ENCODE peak calls at places on chromosome 9, in four cellular contexts. X, Y, H and Q are unnamed samples. For H3K9me1, the result is how much of the 10 kb centered on the place peaks cover.

GRCh38 chr9:76161546-76161945 is 232.7 kb downstream of the RFK start:
- DNase-seq in Y (no peak), X (peak), H (no peak), Q (no peak)

GRCh38 chr9:128316421-128316820 is 5.8 kb downstream of the TRUB2 start:
- DNase-seq in H (no peak), X (no peak), Y (no peak), Q (no peak)

GRCh38 chr9:133979124-133979920 is 12.8 kb downstream of the VAV2 start:
- DNase-seq in X (peak), H (no peak), Y (no peak), Q (peak)

GRCh38 chr9:136361047-136361756 is 2.3 kb downstream of the DNLZ start:
- DNase-seq in X (peak), Y (no peak), H (no peak), Q (no peak)

GRCh38 chr9:85569988-85570387 is 171.8 kb downstream of the AGTPBP1 start:
- DNase-seq in X (peak), H (no peak), Y (no peak), Q (peak)

GRCh38 chr9:4099961-4100360 is 199.9 kb downstream of the GLIS3 start:
- DNase-seq in Y (no peak), H (no peak), X (no peak), Q (no peak)

GRCh38 chr9:114616684-114617520 is 5.8 kb downstream of the TMEM268 start:
- DNase-seq in H (no peak), Y (peak), X (no peak), Q (no peak)

GRCh38 chr9:133368249-133368881 is 7.5 kb downstream of the SURF4 start:
- DNase-seq in H (no peak), Y (no peak), X (no peak), Q (peak)

GRCh38 chr9:112025886-112026285 is 129.3 kb downstream of the UGCG start:
- DNase-seq in Y (no peak), X (no peak), H (no peak), Q (no peak)

GRCh38 chr9:5947912-5948311 is 57.2 kb downstream of the MLANA start:
- DNase-seq in Y (no peak), H (no peak), X (no peak), Q (no peak)

GRCh38 chr9:125329978-125330377 is 68.4 kb downstream of the GAPVD1 start:
- DNase-seq in X (peak), Y (no peak), H (no peak), Q (no peak)

GRCh38 chr9:2087500-2088313 is 72.6 kb downstream of the SMARCA2 start:
- DNase-seq in H (peak), Y (peak), X (peak), Q (peak)

GRCh38 chr9:127778280-127779135 is at the start of gene SH2D3C:
- DNase-seq in X (no peak), H (no peak), Y (peak), Q (no peak)

GRCh38 chr9:5269249-5269715 is 35.2 kb downstream of the RLN2 start:
- DNase-seq in H (peak), X (peak), Y (no peak), Q (peak)

GRCh38 chr9:122179054-122179689 is 19.5 kb downstream of the MORN5 start:
- DNase-seq in X (no peak), H (no peak), Y (no peak), Q (no peak)

GRCh38 chr9:95750725-95751644 is 124.5 kb upstream of the ERCC6L2 start:
- DNase-seq in Y (no peak), H (no peak), X (no peak), Q (no peak)

GRCh38 chr9:94656190-94656589 is 16.9 kb upstream of the FBP1 start:
- DNase-seq in X (no peak), Y (no peak), H (no peak), Q (no peak)

GRCh38 chr9:14661421-14662059 is 31.7 kb downstream of the ZDHHC21 start:
- DNase-seq in X (peak), H (no peak), Y (no peak), Q (peak)

DNA sequence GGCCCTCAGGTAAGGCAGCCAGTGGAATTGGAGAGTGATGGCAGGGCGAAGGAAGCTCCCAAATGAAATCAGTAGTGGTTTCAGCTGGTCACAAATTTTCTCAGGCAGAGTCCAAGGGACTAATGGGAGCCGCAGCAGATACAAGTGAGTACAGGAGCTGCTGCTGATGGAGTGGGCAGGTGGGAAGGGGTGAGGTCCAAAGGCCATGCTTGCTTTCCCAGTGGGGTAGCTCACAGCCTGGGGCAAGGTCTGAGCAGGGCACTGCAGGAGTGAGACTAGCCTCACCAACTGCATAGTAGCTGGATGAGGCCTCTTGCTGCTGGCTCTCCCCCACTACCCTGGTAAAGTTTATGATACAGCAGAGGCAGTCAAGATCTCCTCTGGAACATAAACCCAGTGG is 38.2 kb downstream of the MTAP start:
- DNase-seq in Y (no peak), X (no peak), H (no peak), Q (no peak)
- H3K9me1 ChIP-seq in Y (under half), X (under half), H (under half), Q (under half)

DNA sequence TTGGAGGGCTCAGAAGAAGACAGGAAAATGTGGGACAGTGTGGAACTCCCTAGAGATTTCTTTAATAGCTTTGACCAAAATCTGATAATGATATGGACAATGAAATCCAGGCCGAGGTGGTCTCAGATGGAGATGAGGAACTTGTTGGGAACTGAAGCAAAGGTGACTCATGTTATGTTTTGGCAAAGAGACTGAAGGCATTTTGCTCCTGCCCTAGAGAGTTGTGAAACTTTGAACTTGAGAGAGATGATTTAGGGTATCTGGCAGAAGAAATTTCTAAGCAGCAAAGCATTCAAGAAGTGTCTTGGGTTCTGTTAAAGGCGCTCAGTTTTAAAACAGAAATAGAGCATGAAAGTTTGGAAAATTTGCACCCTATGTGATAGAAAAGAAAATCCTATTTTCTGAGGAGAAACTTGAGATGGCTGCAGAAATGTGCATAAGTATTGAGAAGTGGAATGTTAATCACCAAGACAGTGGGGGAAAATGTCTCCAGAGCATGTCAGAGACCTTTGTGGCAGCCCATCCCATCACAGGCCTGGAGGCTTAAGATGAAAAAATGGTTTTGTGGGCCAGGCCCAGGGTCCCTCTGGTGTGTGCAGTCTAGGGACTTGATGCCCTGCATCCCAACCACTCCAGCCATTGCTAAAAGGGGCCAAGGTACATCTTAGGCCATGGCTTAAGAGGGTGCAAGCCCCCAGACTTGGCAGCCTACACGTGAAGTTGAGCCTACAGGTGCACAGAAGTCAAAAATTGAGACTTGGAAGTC is 463.7 kb upstream of the TLE4 start:
- DNase-seq in X (peak), H (no peak), Y (no peak), Q (no peak)
- H3K9me1 ChIP-seq in X (under half), H (under half), Y (under half), Q (under half)

GRCh38 chr9:70053864-70054263 is 10.2 kb downstream of the MAMDC2 start:
- DNase-seq in Y (no peak), X (no peak), H (peak), Q (peak)
- H3K9me1 ChIP-seq in Y (under half), X (under half), H (under half), Q (under half)

DNA sequence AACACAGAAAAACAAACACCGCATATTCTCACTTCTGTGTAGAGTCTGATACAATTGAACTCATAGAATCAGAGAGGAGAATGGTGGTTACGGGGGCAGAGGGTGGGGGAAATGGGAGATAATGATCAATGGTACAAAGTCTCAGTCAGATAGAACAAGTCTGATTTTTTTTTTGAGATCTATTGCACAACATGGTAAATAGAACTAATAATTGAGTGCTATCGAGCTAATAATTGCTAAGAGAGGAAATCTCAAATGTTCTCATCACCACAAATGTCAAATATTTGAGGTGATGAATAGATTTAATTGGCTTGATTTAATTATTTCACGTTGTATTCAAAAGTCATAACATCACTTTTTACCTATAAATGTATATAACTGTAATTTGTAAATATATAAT is 121.0 kb upstream of the SPIN1 start:
- DNase-seq in Y (no peak), X (no peak), H (no peak), Q (no peak)
- H3K9me1 ChIP-seq in Y (under half), X (under half), H (under half), Q (under half)

DNA sequence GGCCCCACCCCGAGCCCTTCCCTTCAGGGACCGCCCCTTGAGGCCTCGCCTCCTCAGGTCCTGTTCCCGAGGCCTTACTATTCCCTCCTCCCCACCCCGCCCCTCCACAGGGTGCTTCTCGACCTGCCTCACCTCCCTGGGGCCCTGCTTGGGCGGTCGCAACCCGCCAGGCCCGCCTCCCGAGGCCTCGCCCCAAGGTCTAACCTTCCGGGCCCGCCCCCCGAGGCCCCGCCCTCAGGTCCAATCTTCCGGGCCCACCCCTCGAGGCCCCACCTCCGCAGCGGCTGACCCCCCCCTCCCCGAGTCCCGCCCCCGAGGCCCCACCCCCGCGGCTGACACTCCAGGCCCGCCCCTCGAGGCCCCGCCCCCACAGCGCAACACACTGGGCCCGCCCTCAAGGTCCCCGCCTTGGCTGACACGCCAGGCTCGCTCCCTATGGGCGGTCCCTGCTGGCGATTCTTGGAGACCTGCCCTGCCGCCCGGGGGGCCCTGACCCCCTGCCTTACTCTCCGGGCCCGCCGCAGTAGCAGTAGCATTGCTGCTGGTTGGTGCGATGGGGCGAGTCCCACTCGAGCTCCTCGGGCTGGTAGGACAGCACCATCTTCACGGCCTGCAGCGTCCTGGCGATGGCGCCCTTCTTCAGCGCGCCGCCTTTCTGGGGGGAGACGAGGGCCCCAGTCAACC is 8.2 kb downstream of the PHF19 start:
- DNase-seq in X (peak), Y (peak), H (peak), Q (peak)
- H3K9me1 ChIP-seq in X (under half), Y (under half), H (under half), Q (under half)